ENCODE peak calls at places on chromosomes 4 and X, in four cellular contexts. One of them, this sample, is unnamed.

GRCh38 chr4:169723207-169723606 is 34.5 kb downstream of the HPF1 start:
- DNase-seq in HepG2: peak
- DNase-seq in GM12878: no peak
- DNase-seq in K562: no peak
- DNase-seq in this sample: no peak

GRCh38 chr4:148270600-148270999 is 171.6 kb downstream of the NR3C2 start:
- DNase-seq in GM12878: no peak
- DNase-seq in HepG2: no peak
- DNase-seq in K562: no peak
- DNase-seq in this sample: no peak

GRCh38 chr4:152785639-152786517 is 6.1 kb downstream of the ARFIP1 start:
- DNase-seq in GM12878: no peak
- DNase-seq in HepG2: no peak
- DNase-seq in K562: no peak
- DNase-seq in this sample: no peak

GRCh38 chrX:24424948-24425347 is 40.1 kb upstream of the PDK3 start:
- DNase-seq in HepG2: no peak
- DNase-seq in K562: no peak
- DNase-seq in GM12878: no peak
- DNase-seq in this sample: no peak

GRCh38 chr4:82776925-82777542 is 21.6 kb downstream of the SCD5 start:
- DNase-seq in GM12878: no peak
- DNase-seq in HepG2: no peak
- DNase-seq in K562: no peak
- DNase-seq in this sample: no peak

GRCh38 chrX:69501433-69501832 is 2.7 kb upstream of the NALF2 start:
- DNase-seq in GM12878: no peak
- DNase-seq in K562: no peak
- DNase-seq in HepG2: peak
- DNase-seq in this sample: no peak

GRCh38 chr4:147786031-147786430 is 54.1 kb downstream of the ARHGAP10 start:
- DNase-seq in HepG2: no peak
- DNase-seq in GM12878: no peak
- DNase-seq in K562: no peak
- DNase-seq in this sample: no peak

GRCh38 chrX:20320461-20321159 is 53.9 kb upstream of the RPS6KA3 start:
- DNase-seq in HepG2: peak
- DNase-seq in GM12878: peak
- DNase-seq in K562: no peak
- DNase-seq in this sample: no peak

GRCh38 chr4:108139089-108139488 is 29.6 kb downstream of the LEF1 start:
- DNase-seq in GM12878: no peak
- DNase-seq in K562: no peak
- DNase-seq in HepG2: no peak
- DNase-seq in this sample: no peak

GRCh38 chr4:96164814-96165351 is 325.0 kb downstream of the PDHA2 start:
- DNase-seq in GM12878: no peak
- DNase-seq in HepG2: no peak
- DNase-seq in K562: no peak
- DNase-seq in this sample: no peak

GRCh38 chrX:123731258-123731986 is 1.4 kb downstream of the THOC2 start:
- DNase-seq in GM12878: no peak
- DNase-seq in HepG2: no peak
- DNase-seq in K562: peak
- DNase-seq in this sample: peak

DNA sequence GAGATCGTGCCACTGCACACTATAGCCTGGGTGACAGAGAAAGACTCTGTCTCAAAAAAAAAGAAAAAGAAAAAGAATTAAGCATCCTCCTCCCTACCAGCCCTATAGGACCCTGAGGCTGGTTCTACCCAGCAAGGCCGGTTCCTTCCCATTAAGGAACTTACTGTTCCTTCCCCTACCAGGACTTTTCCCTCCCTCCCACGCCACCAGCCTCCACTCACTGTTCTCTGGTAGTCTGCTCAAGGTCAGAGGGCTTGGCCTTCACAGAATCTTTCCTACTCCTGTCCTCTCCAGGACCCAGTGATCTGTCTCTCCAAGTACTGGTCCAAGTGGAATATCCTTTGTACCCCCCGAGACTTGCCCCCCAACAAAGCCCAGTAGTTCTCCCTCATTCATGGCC is 1.4 kb downstream of the GRIPAP1 start:
- DNase-seq in GM12878: no peak
- DNase-seq in HepG2: no peak
- DNase-seq in K562: no peak
- DNase-seq in this sample: no peak
- TF ChIP-seq MYC in GM12878: no peak
- TF ChIP-seq MYC in HepG2: no peak
- TF ChIP-seq MYC in K562: no peak
- TF ChIP-seq MYC in this sample: no peak

DNA sequence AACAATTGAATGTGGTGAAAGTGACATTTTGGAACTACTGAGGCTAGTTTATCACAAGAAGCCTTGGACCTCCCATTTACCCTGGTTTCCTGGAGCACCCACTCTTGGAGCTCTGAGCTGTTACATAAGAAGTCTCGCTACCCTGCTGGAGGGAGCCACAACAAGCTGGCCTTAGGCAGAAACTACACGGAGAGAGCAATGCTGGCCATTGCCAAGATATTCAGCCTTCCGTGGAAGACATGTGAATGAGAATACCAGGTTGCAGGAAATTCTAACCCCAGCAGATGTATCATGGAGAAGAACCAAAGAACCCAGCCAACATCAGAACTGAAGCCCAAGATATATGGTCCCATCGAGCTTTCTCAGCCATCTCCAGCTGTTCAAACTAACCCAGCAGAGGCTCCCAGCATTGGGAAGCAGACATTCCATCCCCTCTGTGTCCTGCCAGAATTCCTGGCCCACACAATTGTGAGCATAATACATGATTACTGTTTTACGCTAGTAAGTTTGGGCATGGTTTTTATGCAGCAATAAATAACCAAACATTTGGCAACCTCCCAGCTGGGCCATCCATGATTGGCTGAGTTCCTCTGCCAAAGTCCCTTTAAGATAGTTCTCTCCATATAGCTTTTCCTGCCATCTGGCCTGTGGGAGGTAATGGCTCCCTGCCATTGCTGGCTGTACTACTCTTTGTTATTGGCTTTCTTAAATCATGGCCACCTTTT is 17.9 kb upstream of the PDE5A start:
- DNase-seq in K562: no peak
- DNase-seq in GM12878: no peak
- DNase-seq in HepG2: no peak
- DNase-seq in this sample: no peak
- TF ChIP-seq CEBPB in K562: no peak
- TF ChIP-seq CEBPB in GM12878: no peak
- TF ChIP-seq CEBPB in HepG2: no peak
- TF ChIP-seq CEBPB in this sample: no peak

GRCh38 chrX:14916017-14916674 is 42.9 kb downstream of the MOSPD2 start:
- DNase-seq in HepG2: no peak
- DNase-seq in K562: no peak
- DNase-seq in GM12878: no peak
- DNase-seq in this sample: no peak
- TF ChIP-seq MYC in HepG2: no peak
- TF ChIP-seq MYC in K562: no peak
- TF ChIP-seq MYC in GM12878: no peak
- TF ChIP-seq MYC in this sample: no peak

GRCh38 chr4:3255611-3256186 is 6.7 kb downstream of the MSANTD1 start:
- DNase-seq in HepG2: no peak
- DNase-seq in GM12878: no peak
- DNase-seq in K562: no peak
- DNase-seq in this sample: no peak
- TF ChIP-seq CEBPB in HepG2: no peak
- TF ChIP-seq CEBPB in GM12878: no peak
- TF ChIP-seq CEBPB in K562: no peak
- TF ChIP-seq CEBPB in this sample: no peak

GRCh38 chr4:8394806-8395205 is 45.7 kb downstream of the ACOX3 start:
- DNase-seq in K562: no peak
- DNase-seq in HepG2: no peak
- DNase-seq in GM12878: no peak
- DNase-seq in this sample: no peak

GRCh38 chr4:8391972-8392371 is 48.6 kb downstream of the ACOX3 start:
- DNase-seq in GM12878: peak
- DNase-seq in HepG2: no peak
- DNase-seq in K562: no peak
- DNase-seq in this sample: no peak

GRCh38 chr4:8392591-8393190 is 47.8 kb downstream of the ACOX3 start:
- DNase-seq in GM12878: no peak
- DNase-seq in K562: peak
- DNase-seq in HepG2: no peak
- DNase-seq in this sample: no peak

GRCh38 chr4:8394125-8394524 is 46.4 kb downstream of the ACOX3 start:
- DNase-seq in HepG2: no peak
- DNase-seq in GM12878: no peak
- DNase-seq in K562: no peak
- DNase-seq in this sample: no peak

DNA sequence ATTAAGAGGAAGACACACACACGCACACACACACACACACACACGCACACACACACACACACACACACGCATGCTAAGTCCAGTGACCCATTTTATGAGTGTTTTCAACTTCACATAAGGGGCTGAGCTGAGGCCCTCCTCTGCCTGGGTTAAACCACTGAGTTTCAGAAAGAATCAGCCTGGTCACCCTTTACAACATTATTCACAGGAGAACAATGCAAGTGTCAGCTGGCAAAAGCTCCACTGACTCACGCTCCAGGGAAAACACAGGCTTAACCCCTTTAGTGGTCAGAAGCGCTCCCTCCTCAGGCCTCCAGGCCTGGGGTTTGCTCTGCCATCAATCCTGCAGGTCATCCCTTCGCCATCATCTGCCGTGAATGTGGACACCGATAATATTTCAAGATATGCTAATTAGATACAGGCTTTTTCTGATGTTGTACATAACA is 46.9 kb downstream of the ACOX3 start:
- DNase-seq in K562: no peak
- DNase-seq in GM12878: no peak
- DNase-seq in HepG2: no peak
- DNase-seq in this sample: peak
- TF ChIP-seq MYC in K562: no peak
- TF ChIP-seq MYC in GM12878: no peak
- TF ChIP-seq MYC in HepG2: no peak
- TF ChIP-seq MYC in this sample: no peak

GRCh38 chr4:158229768-158230167 is 19.5 kb downstream of the TMEM144 start:
- DNase-seq in HepG2: no peak
- DNase-seq in K562: no peak
- DNase-seq in GM12878: no peak
- DNase-seq in this sample: no peak
- TF ChIP-seq CEBPB in HepG2: no peak
- TF ChIP-seq CEBPB in K562: no peak
- TF ChIP-seq CEBPB in GM12878: no peak
- TF ChIP-seq CEBPB in this sample: no peak

GRCh38 chr4:73312967-73313366 is 54.4 kb upstream of the ANKRD17 start:
- DNase-seq in GM12878: no peak
- DNase-seq in HepG2: peak
- DNase-seq in K562: no peak
- DNase-seq in this sample: no peak

GRCh38 chr4:73315091-73315490 is 56.5 kb upstream of the ANKRD17 start:
- DNase-seq in K562: no peak
- DNase-seq in HepG2: no peak
- DNase-seq in GM12878: no peak
- DNase-seq in this sample: no peak

GRCh38 chr4:73308286-73308685 is 49.7 kb upstream of the ANKRD17 start:
- DNase-seq in HepG2: peak
- DNase-seq in GM12878: no peak
- DNase-seq in K562: no peak
- DNase-seq in this sample: no peak

GRCh38 chr4:73309211-73309610 is 50.6 kb upstream of the ANKRD17 start:
- DNase-seq in HepG2: no peak
- DNase-seq in GM12878: no peak
- DNase-seq in K562: no peak
- DNase-seq in this sample: no peak

GRCh38 chr4:73311428-73311827 is 52.8 kb upstream of the ANKRD17 start:
- DNase-seq in GM12878: no peak
- DNase-seq in HepG2: peak
- DNase-seq in K562: peak
- DNase-seq in this sample: no peak
- TF ChIP-seq MYC in GM12878: no peak
- TF ChIP-seq MYC in HepG2: no peak
- TF ChIP-seq MYC in K562: no peak
- TF ChIP-seq MYC in this sample: no peak

DNA sequence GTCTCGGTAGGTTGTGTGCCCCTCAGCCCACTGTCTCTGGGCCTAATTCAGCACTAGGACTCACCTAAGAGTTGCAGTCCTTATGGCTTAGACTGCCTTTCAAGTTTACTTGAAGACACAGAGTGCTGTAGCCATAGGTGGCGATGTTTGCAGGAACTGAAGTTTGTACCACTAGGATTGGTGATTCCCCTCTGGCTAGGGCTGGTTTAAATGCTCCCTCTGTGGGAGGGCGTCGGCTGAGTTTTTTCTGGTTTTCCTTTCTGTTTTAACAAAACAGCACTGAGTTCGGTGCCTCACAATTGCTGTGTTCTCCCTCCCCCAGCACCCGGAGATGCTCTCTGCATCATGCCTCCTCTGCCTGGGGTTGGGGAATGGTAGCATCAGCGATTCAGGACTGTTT is 480.9 kb downstream of the PCDH11X start:
- DNase-seq in HepG2: no peak
- DNase-seq in K562: no peak
- DNase-seq in GM12878: no peak
- DNase-seq in this sample: peak
- TF ChIP-seq CEBPB in HepG2: no peak
- TF ChIP-seq CEBPB in K562: no peak
- TF ChIP-seq CEBPB in GM12878: no peak
- TF ChIP-seq CEBPB in this sample: no peak

This sample was measured in A549.